ENCODE peak calls at places on chromosomes 3 and 15, in five cellular contexts. A is activated naive CD4-positive, alpha-beta T cell; M is stimulated activated CD8-positive, alpha-beta memory T cell treated with anti-CD3 and anti-CD28 coated beads, Interleukin-7, amount 100 ng/mL, for 24 hours; Y is HT-29; W is foreskin fibroblast. B is an unnamed sample.

GRCh38 chr15:69973102-69973714 is 124.5 kb downstream of the TLE3 start:
- DNase-seq in A (no peak), M (no peak), Y (peak; percentile 66), W (peak; percentile 21), B (no peak)

GRCh38 chr3:186097663-186098451 is 11.0 kb downstream of the ETV5 start:
- DNase-seq in A (no peak), M (no peak), Y (peak; percentile 97), W (peak; percentile 84), B (no peak)

GRCh38 chr3:88003115-88003755 is 55.6 kb downstream of the CGGBP1 start:
- DNase-seq in A (no peak), M (no peak), Y (peak; percentile 28), W (peak; percentile 63), B (no peak)

GRCh38 chr3:138327831-138328230 is 1.8 kb downstream of the NME9 start:
- DNase-seq in A (no peak), M (no peak), Y (no peak), W (no peak), B (no peak)

GRCh38 chr3:142356818-142357217 is 91.0 kb downstream of the XRN1 start:
- DNase-seq in A (no peak), M (no peak), Y (no peak), W (no peak), B (no peak)

GRCh38 chr15:45634442-45635190 is at the start of gene SQOR:
- DNase-seq in A (peak; percentile 55), M (peak; percentile 26), Y (peak; percentile 83), W (peak; percentile 93), B (peak; percentile 57)

GRCh38 chr15:63523306-63523990 is 19.1 kb downstream of the USP3 start:
- DNase-seq in A (no peak), M (no peak), Y (no peak), W (no peak), B (no peak)

GRCh38 chr3:28901029-28901428 is 379.8 kb upstream of the RBMS3 start:
- DNase-seq in A (no peak), M (no peak), Y (no peak), W (peak; percentile 68), B (no peak)

GRCh38 chr15:64651573-64652260 is 123.7 kb downstream of the RBPMS2 start:
- DNase-seq in A (peak; percentile 9), M (peak; percentile 9), Y (no peak), W (peak; percentile 14), B (no peak)

GRCh38 chr15:61951949-61952348 is 108.3 kb downstream of the VPS13C start:
- DNase-seq in A (no peak), M (no peak), Y (peak; percentile 9), W (peak; percentile 4), B (no peak)

GRCh38 chr15:70257047-70257446 is 159.3 kb upstream of the TLE3 start:
- DNase-seq in A (no peak), M (no peak), Y (no peak), W (no peak), B (no peak)

GRCh38 chr3:67653425-67654098 is 850 bp downstream of the SUCLG2 start:
- DNase-seq in A (no peak), M (no peak), Y (no peak), W (peak; percentile 17), B (no peak)

GRCh38 chr15:47477253-47477652 is 240.1 kb upstream of the SEMA6D start:
- DNase-seq in A (no peak), M (no peak), Y (no peak), W (peak; percentile 10), B (no peak)

GRCh38 chr15:89399390-89400120 is 64.9 kb upstream of the POLG start:
- DNase-seq in A (no peak), M (no peak), Y (no peak), W (no peak), B (no peak)

GRCh38 chr15:23877502-23878412 is 190.7 kb upstream of the NDN start:
- DNase-seq in A (no peak), M (no peak), Y (peak; percentile 50), W (peak; percentile 1), B (peak; percentile 4)

GRCh38 chr15:38260077-38260476 is 7.4 kb downstream of the SPRED1 start:
- DNase-seq in A (no peak), M (no peak), Y (no peak), W (peak; percentile 55), B (no peak)